ENCODE peak calls at places on chromosomes 11 and 22, in ten cellular contexts. L is tibial nerve, Y is HepG2, X is transverse colon, M is esophagus muscularis mucosa, W is A549, Z is K562, S is stomach, P is H1, V is suprapubic skin. H is an unnamed sample.

GRCh38 chr22:37660709-37661045 is 2.2 kb downstream of the PDXP start:
- DNase-seq in Y (no peak), M (no peak), Z (no peak), V (no peak), S (no peak), P (no peak), W (no peak), X (no peak), L (no peak), H (no peak)

GRCh38 chr11:70220920-70221319 is 17.8 kb downstream of the FADD start:
- DNase-seq in S (no peak), Z (no peak), V (no peak), M (no peak), X (no peak), P (no peak), W (no peak), Y (no peak), L (no peak), H (no peak)

GRCh38 chr11:2766166-2766565 is 66.4 kb upstream of the KCNQ1OT1 start:
- DNase-seq in L (peak), Y (no peak), W (no peak), V (peak), S (no peak), X (no peak), M (peak), P (no peak), Z (no peak), H (peak)

GRCh38 chr22:47194476-47195155 is 432.2 kb downstream of the TBC1D22A start:
- DNase-seq in L (peak), W (no peak), Y (no peak), Z (no peak), V (peak), X (no peak), P (no peak), M (no peak), S (peak), H (no peak)

GRCh38 chr22:16838073-16838472 is 12.9 kb upstream of the XKR3 start:
- DNase-seq in Y (no peak), M (no peak), W (no peak), X (no peak), S (no peak), Z (no peak), L (no peak), V (no peak), P (no peak), H (no peak)

GRCh38 chr11:42043312-42043711 is 583.9 kb upstream of the LRRC4C start:
- DNase-seq in L (no peak), M (no peak), W (no peak), P (no peak), V (no peak), Z (no peak), S (no peak), X (no peak), Y (no peak), H (no peak)

GRCh38 chr11:104222464-104222863 is 58.5 kb upstream of the PDGFD start:
- DNase-seq in Y (no peak), X (no peak), L (no peak), V (no peak), M (no peak), S (no peak), P (no peak), W (no peak), Z (no peak), H (no peak)

GRCh38 chr22:46064236-46064965 is 85.9 kb upstream of the PPARA start:
- DNase-seq in L (peak), P (no peak), Z (no peak), M (no peak), W (no peak), S (peak), Y (no peak), V (peak), X (peak), H (peak)

GRCh38 chr22:17167486-17167885 is 8.4 kb upstream of the HDHD5 start:
- DNase-seq in Y (no peak), P (no peak), Z (no peak), W (no peak), L (no peak), S (peak), V (no peak), X (no peak), M (no peak), H (no peak)

GRCh38 chr11:75325713-75326438 is 25.6 kb downstream of the ARRB1 start:
- DNase-seq in Y (no peak), Z (no peak), M (no peak), P (no peak), X (no peak), W (peak), V (no peak), L (peak), S (peak), H (no peak)

GRCh38 chr22:44396727-44397722 is 84.3 kb upstream of the SHISAL1 start:
- DNase-seq in S (peak), M (no peak), Y (no peak), L (no peak), X (peak), P (no peak), Z (no peak), V (peak), W (no peak), H (peak)

GRCh38 chr11:29063630-29064361 is 953.0 kb downstream of the KCNA4 start:
- DNase-seq in P (no peak), S (no peak), W (no peak), Y (no peak), X (no peak), Z (no peak), L (no peak), M (no peak), V (no peak), H (no peak)

GRCh38 chr11:23336961-23337360 is 476.7 kb upstream of the CCDC179 start:
- DNase-seq in M (no peak), Z (no peak), L (no peak), Y (no peak), X (no peak), V (no peak), P (no peak), S (no peak), W (no peak), H (no peak)

GRCh38 chr11:20015529-20016427 is 144.5 kb downstream of the DBX1 start:
- DNase-seq in W (no peak), X (no peak), P (no peak), M (no peak), Z (no peak), V (no peak), Y (no peak), L (no peak), S (no peak), H (no peak)

GRCh38 chr11:66902486-66903177 is 45.8 kb downstream of the LRFN4 start:
- DNase-seq in Z (no peak), P (no peak), W (no peak), L (no peak), Y (no peak), X (no peak), M (no peak), S (no peak), V (no peak), H (no peak)

GRCh38 chr22:45896153-45896951 is 80.6 kb downstream of the WNT7B start:
- DNase-seq in P (no peak), V (no peak), X (no peak), W (no peak), Y (no peak), L (no peak), S (no peak), Z (no peak), M (no peak), H (peak)

GRCh38 chr22:29346659-29347058 is 31.2 kb upstream of the RASL10A start:
- DNase-seq in Z (no peak), Y (no peak), L (no peak), V (no peak), P (no peak), W (no peak), M (no peak), S (peak), X (no peak), H (no peak)

GRCh38 chr11:64591257-64592233 is 525 bp downstream of the SLC22A12 start:
- DNase-seq in V (peak), L (no peak), M (no peak), P (no peak), S (no peak), W (no peak), Z (no peak), Y (no peak), X (no peak), H (no peak)

GRCh38 chr22:48955351-48956311 is 872.0 kb downstream of the BRD1 start:
- DNase-seq in Y (no peak), S (peak), L (no peak), W (no peak), Z (no peak), M (peak), P (no peak), V (peak), X (peak), H (peak)

GRCh38 chr22:45453764-45454163 is 40.3 kb downstream of the RIBC2 start:
- DNase-seq in V (no peak), Y (no peak), P (no peak), W (no peak), S (no peak), Z (no peak), X (no peak), L (no peak), M (no peak), H (no peak)

GRCh38 chr11:11975201-11976092 is 33.0 kb downstream of the DKK3 start:
- DNase-seq in W (no peak), M (no peak), S (peak), Y (no peak), V (no peak), L (no peak), X (no peak), P (no peak), Z (no peak), H (no peak)

GRCh38 chr11:117071344-117071787 is 26.9 kb downstream of the SIK3 start:
- DNase-seq in L (no peak), X (peak), V (no peak), Z (peak), S (peak), W (no peak), P (no peak), Y (peak), M (no peak), H (peak)

GRCh38 chr11:13462311-13462927 is 603 bp downstream of the BTBD10 start:
- DNase-seq in Z (peak), L (peak), M (no peak), Y (peak), P (no peak), W (peak), V (peak), S (peak), X (peak), H (no peak)

GRCh38 chr11:74397531-74398243 is 546 bp downstream of the PGM2L1 start:
- DNase-seq in P (no peak), W (peak), Y (peak), M (no peak), X (peak), S (peak), Z (peak), V (no peak), L (no peak), H (peak)

GRCh38 chr11:113446112-113446511 is 29.1 kb downstream of the DRD2 start:
- DNase-seq in P (no peak), L (no peak), V (peak), Z (no peak), X (no peak), Y (no peak), M (no peak), W (no peak), S (no peak), H (no peak)

GRCh38 chr11:125072210-125072960 is 9.3 kb downstream of the SLC37A2 start:
- DNase-seq in S (no peak), Y (peak), Z (no peak), M (no peak), V (no peak), X (peak), L (no peak), W (no peak), P (no peak), H (no peak)

GRCh38 chr11:69444381-69445130 is 36.9 kb upstream of the LINC01488 start:
- DNase-seq in Y (peak), M (no peak), V (no peak), Z (peak), X (peak), W (no peak), P (no peak), L (peak), S (no peak), H (peak)

GRCh38 chr11:64654958-64655541 is 64.0 kb downstream of the SLC22A12 start:
- DNase-seq in W (no peak), V (no peak), P (no peak), X (no peak), Z (no peak), L (no peak), S (no peak), Y (no peak), M (no peak), H (peak)

GRCh38 chr22:41290262-41291221 is 4.6 kb upstream of the RANGAP1 start:
- DNase-seq in V (no peak), L (no peak), S (no peak), M (no peak), Z (no peak), W (no peak), P (no peak), X (no peak), Y (peak), H (no peak)

GRCh38 chr11:87425391-87425790 is 387.7 kb downstream of the TMEM135 start:
- DNase-seq in Z (no peak), P (no peak), L (no peak), W (no peak), S (no peak), V (no peak), M (peak), X (no peak), Y (no peak), H (no peak)

DNA sequence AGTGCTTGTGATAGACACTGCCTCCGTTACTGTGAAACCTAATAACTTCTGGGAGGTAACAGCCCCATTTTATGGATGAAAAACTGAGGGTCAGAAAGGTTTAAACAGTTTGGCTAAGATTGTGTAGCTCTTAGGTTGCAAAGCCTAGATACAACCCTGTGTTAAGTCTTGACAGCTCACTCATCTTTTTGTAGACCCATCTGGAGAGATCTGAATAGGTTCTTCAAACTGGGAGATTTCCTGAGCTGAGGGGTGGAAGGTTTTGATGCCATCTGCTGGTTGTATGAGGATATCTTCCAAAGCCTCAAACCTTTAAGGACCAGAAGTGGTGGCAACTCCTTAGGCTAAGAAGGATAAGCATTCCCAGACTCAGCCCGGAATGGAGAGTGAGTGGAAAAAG is 8.3 kb downstream of the YPEL4 start:
- DNase-seq in Z (peak), S (no peak), X (no peak), V (no peak), L (no peak), P (no peak), M (no peak), Y (peak), W (peak), H (no peak)
- TF ChIP-seq EP300 in Z (no peak), S (no peak), X (no peak), V (no peak), L (no peak), P (no peak), M (no peak), Y (no peak), W (no peak), H (no peak)

GRCh38 chr22:26763633-26764295 is 106.4 kb downstream of the MIAT start:
- DNase-seq in Z (no peak), X (no peak), S (no peak), Y (peak), L (no peak), M (no peak), P (no peak), V (no peak), W (peak), H (no peak)
- TF ChIP-seq EP300 in Z (no peak), X (no peak), S (no peak), Y (no peak), L (no peak), M (no peak), P (no peak), V (no peak), W (peak), H (no peak)

GRCh38 chr22:26762503-26763170 is 105.2 kb downstream of the MIAT start:
- DNase-seq in M (no peak), W (no peak), S (no peak), X (no peak), P (no peak), V (no peak), L (no peak), Z (no peak), Y (no peak), H (no peak)
- TF ChIP-seq EP300 in M (no peak), W (no peak), S (no peak), X (no peak), P (no peak), V (no peak), L (no peak), Z (no peak), Y (no peak), H (no peak)

GRCh38 chr22:22879675-22880029 is 8.0 kb upstream of the IGLL5 start:
- DNase-seq in W (no peak), M (no peak), S (no peak), Y (no peak), Z (no peak), V (no peak), X (no peak), L (no peak), P (no peak), H (no peak)

GRCh38 chr22:22880645-22881044 is 7.0 kb upstream of the IGLL5 start:
- DNase-seq in M (no peak), Y (no peak), L (no peak), Z (no peak), P (no peak), W (no peak), X (no peak), S (no peak), V (no peak), H (no peak)

GRCh38 chr22:22878801-22879674 is 8.6 kb upstream of the IGLL5 start:
- DNase-seq in Z (no peak), L (no peak), Y (no peak), W (no peak), P (no peak), M (no peak), S (no peak), X (no peak), V (no peak), H (no peak)

GRCh38 chr22:22878211-22878570 is 9.4 kb upstream of the IGLL5 start:
- DNase-seq in Z (no peak), V (no peak), L (no peak), S (no peak), W (no peak), Y (no peak), P (no peak), X (no peak), M (no peak), H (no peak)

DNA sequence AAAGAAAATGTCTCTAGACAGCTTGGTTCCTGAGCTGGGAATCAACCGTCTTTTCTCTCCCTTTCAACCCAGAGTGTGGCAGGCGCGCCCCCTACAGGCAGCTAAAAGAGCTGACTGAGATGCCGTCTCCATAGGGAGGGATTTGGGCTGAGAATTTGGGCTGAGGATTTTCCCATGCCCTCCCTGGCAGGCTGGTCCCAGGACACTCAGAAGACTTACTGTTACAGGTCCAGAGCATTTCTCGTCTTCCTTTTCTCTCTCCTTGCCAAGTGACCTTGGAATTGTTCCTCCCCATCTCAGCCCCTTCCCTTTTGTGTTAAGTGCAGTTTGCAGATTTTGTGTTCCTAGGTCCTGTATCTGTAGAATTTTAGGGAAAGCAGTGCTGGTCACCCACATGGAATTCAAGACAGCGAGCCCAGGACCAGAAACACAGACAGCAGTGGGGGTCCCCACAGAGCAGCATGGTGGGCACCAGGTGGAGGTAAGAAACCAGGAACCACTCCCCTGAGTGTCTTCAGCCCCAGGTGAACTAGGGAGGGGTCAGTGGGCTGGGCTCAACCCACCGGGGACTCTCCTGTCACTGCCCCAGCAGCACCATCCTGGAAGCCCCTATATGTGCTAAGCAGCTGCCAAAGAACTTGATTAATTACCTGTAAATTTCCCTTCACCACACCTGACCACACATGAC is 9.9 kb upstream of the IGLL5 start:
- DNase-seq in S (peak), L (no peak), X (peak), V (no peak), W (peak), P (no peak), Y (peak), M (no peak), Z (peak), H (no peak)
- TF ChIP-seq EP300 in S (no peak), L (no peak), X (no peak), V (no peak), W (no peak), P (no peak), Y (no peak), M (no peak), Z (no peak), H (no peak)

H was measured in upper lobe of left lung.